ENCODE peak calls at places on chromosomes 11 and 22, in six cellular contexts. Y is Daoy; N is caudate nucleus; S is stimulated activated CD8-positive, alpha-beta memory T cell treated with anti-CD3 and anti-CD28 coated beads, Interleukin-7, amount 100 ng/mL, for 24 hours; Q is endothelial cell of umbilical vein; A is thoracic aorta. X is an unnamed sample.

GRCh38 chr11:100878474-100878873 is 191.4 kb downstream of the ARHGAP42 start:
- DNase-seq in S (no peak), A (no peak), N (no peak), Y (peak), Q (no peak), X (no peak)

GRCh38 chr11:112694813-112695212 is 266.4 kb upstream of the NCAM1 start:
- DNase-seq in A (no peak), Y (peak), S (no peak), N (no peak), Q (no peak), X (no peak)

GRCh38 chr22:50528682-50529415 is 963 bp downstream of the TYMP start:
- DNase-seq in Q (no peak), A (no peak), N (no peak), Y (peak), S (no peak), X (no peak)

GRCh38 chr22:49934144-49934890 is 15.9 kb downstream of the CRELD2 start:
- DNase-seq in N (no peak), S (no peak), Q (no peak), A (no peak), Y (peak), X (no peak)

GRCh38 chr11:64048042-64048854 is 12.5 kb downstream of the FLRT1 start:
- DNase-seq in N (peak), A (no peak), S (no peak), Q (no peak), Y (no peak), X (peak)

GRCh38 chr22:50578776-50579310 is 616 bp upstream of the CPT1B start:
- DNase-seq in S (no peak), N (no peak), A (no peak), Q (no peak), Y (no peak), X (no peak)

GRCh38 chr11:44264761-44265160 is 45.2 kb downstream of the ALX4 start:
- DNase-seq in N (no peak), Q (no peak), S (no peak), A (no peak), Y (no peak), X (no peak)

GRCh38 chr11:71207563-71207962 is 44.8 kb downstream of the SHANK2 start:
- DNase-seq in N (no peak), Y (no peak), Q (no peak), S (no peak), A (no peak), X (no peak)

GRCh38 chr11:783581-784015 is 6.3 kb downstream of the CEND1 start:
- DNase-seq in Y (peak), A (peak), N (peak), Q (peak), S (no peak), X (peak)

GRCh38 chr11:1762537-1763302 is 1.0 kb downstream of the CTSD start:
- DNase-seq in Y (peak), S (no peak), A (no peak), N (no peak), Q (no peak), X (no peak)

GRCh38 chr22:50274311-50274710 is 4.1 kb upstream of the MAPK11 start:
- DNase-seq in Q (peak), A (no peak), S (no peak), N (peak), Y (peak), X (peak)

GRCh38 chr11:71342951-71343827 is 90.8 kb upstream of the SHANK2 start:
- DNase-seq in A (no peak), N (peak), Q (no peak), S (no peak), Y (peak), X (no peak)

GRCh38 chr22:46646531-46647211 is 26.5 kb downstream of the GRAMD4 start:
- DNase-seq in Y (no peak), S (no peak), Q (no peak), A (no peak), N (no peak), X (no peak)

GRCh38 chr11:126391970-126392637 is 36.6 kb downstream of the ST3GAL4 start:
- DNase-seq in Q (no peak), S (no peak), N (peak), Y (no peak), A (no peak), X (peak)

GRCh38 chr11:67452141-67452952 is at the start of gene GPR152:
- DNase-seq in A (no peak), N (no peak), S (no peak), Y (no peak), Q (peak), X (no peak)

GRCh38 chr11:335779-336665 is 15.4 kb upstream of the IFITM3 start:
- DNase-seq in A (no peak), S (no peak), N (no peak), Y (no peak), Q (peak), X (no peak)

GRCh38 chr11:126390418-126390817 is 34.9 kb downstream of the ST3GAL4 start:
- DNase-seq in Q (no peak), A (no peak), S (no peak), N (no peak), Y (no peak), X (no peak)

GRCh38 chr11:35725880-35726279 is 63.3 kb downstream of the TRIM44 start:
- DNase-seq in A (no peak), S (no peak), N (no peak), Q (peak), Y (peak), X (no peak)

GRCh38 chr11:69352181-69352580 is 58.2 kb downstream of the MYEOV start:
- DNase-seq in Q (peak), Y (no peak), S (no peak), N (no peak), A (no peak), X (no peak)

GRCh38 chr11:57477507-57478189 is 17.3 kb downstream of the RTN4RL2 start:
- DNase-seq in A (no peak), N (no peak), Y (no peak), S (no peak), Q (no peak), X (no peak)